ENCODE peak calls at places on chromosomes 4 and X, in eight cellular contexts. N, H, U, W, Z, K, Q and B are unnamed samples.

GRCh38 chr4:171880136-171880535 is 66.9 kb downstream of the GALNTL6 start:
- DNase-seq in N (no peak), H (no peak), U (no peak), W (no peak), Z (peak), K (peak), Q (no peak), B (peak)

GRCh38 chr4:80989921-80990544 is 40.5 kb upstream of the BMP3 start:
- DNase-seq in N (peak), H (peak), U (no peak), W (no peak), Z (peak), K (peak), Q (peak), B (peak)

GRCh38 chrX:48802089-48802812 is 384 bp downstream of the HDAC6 start:
- DNase-seq in N (peak), H (peak), U (peak), W (peak), Z (peak), K (peak), Q (peak), B (peak)

GRCh38 chrX:101682723-101683122 is 23.1 kb upstream of the ARMCX2 start:
- DNase-seq in N (no peak), H (no peak), U (no peak), W (no peak), Z (no peak), K (peak), Q (no peak), B (peak)

GRCh38 chr4:141081921-141082381 is 51.3 kb downstream of the RNF150 start:
- DNase-seq in N (no peak), H (no peak), U (no peak), W (no peak), Z (no peak), K (no peak), Q (no peak), B (no peak)

GRCh38 chrX:40082447-40083119 is 15.2 kb downstream of the BCOR start:
- DNase-seq in N (no peak), H (no peak), U (peak), W (no peak), Z (no peak), K (no peak), Q (no peak), B (no peak)

GRCh38 chrX:71178908-71179307 is 34.3 kb downstream of the NLGN3 start:
- DNase-seq in N (peak), H (peak), U (no peak), W (peak), Z (peak), K (peak), Q (peak), B (peak)

GRCh38 chrX:76109654-76110053 is 63.2 kb upstream of the PBDC1 start:
- DNase-seq in N (no peak), H (no peak), U (no peak), W (no peak), Z (no peak), K (no peak), Q (peak), B (no peak)

GRCh38 chr4:59553739-59554126 is 1646.4 kb upstream of the ADGRL3 start:
- DNase-seq in N (peak), H (no peak), U (no peak), W (no peak), Z (peak), K (peak), Q (no peak), B (peak)

GRCh38 chr4:4995103-4995761 is 24.0 kb downstream of the CYTL1 start:
- DNase-seq in N (peak), H (peak), U (peak), W (peak), Z (peak), K (peak), Q (peak), B (peak)

GRCh38 chr4:183758735-183759447 is 99.8 kb downstream of the TRAPPC11 start:
- DNase-seq in N (no peak), H (no peak), U (no peak), W (no peak), Z (no peak), K (no peak), Q (peak), B (no peak)

GRCh38 chr4:183760326-183760725 is 101.2 kb downstream of the TRAPPC11 start:
- DNase-seq in N (no peak), H (no peak), U (no peak), W (no peak), Z (no peak), K (no peak), Q (no peak), B (no peak)

GRCh38 chr4:183757105-183757504 is 98.0 kb downstream of the TRAPPC11 start:
- DNase-seq in N (no peak), H (no peak), U (no peak), W (no peak), Z (peak), K (no peak), Q (no peak), B (no peak)

DNA sequence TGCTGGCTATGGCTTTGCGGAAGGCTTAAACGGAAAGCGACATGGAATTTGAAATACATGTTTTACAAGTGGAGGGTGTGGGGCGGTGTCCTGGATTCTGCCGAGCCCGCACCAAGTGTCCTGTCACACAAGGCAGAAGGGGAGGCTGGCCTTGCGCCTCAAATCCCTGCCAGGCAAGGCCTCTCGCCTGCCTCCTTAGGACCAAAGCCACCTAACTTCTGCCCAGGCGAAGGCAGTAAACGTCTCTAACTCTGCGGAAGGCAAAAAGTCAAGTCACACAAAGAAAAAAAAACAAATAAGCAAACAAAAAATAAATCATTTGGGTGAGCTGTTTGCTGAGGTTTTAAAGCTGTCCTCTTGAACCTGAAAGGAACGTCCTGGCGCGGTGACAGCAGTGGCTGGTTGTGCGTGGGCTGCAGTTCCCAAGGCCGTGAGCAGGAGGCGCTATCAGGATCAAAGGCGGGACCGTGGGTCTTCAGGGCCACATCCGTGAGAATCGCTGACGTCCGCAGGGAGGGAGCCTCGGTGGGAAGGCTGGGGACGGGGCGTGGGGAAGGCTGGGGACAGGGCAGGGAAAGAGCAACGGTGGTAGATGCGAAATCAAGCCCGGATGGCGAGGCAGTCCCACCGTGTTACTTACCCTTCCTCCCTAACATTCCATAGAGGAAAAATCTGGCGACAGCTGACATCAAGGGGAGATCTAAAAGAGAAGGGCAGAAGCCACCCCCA is 99.1 kb downstream of the TRAPPC11 start:
- DNase-seq in N (no peak), H (peak), U (peak), W (no peak), Z (no peak), K (no peak), Q (peak), B (peak)
- TF ChIP-seq CTCF in N (no peak), H (no peak), U (peak), W (no peak), Z (peak), K (peak), Q (peak), B (peak)

DNA sequence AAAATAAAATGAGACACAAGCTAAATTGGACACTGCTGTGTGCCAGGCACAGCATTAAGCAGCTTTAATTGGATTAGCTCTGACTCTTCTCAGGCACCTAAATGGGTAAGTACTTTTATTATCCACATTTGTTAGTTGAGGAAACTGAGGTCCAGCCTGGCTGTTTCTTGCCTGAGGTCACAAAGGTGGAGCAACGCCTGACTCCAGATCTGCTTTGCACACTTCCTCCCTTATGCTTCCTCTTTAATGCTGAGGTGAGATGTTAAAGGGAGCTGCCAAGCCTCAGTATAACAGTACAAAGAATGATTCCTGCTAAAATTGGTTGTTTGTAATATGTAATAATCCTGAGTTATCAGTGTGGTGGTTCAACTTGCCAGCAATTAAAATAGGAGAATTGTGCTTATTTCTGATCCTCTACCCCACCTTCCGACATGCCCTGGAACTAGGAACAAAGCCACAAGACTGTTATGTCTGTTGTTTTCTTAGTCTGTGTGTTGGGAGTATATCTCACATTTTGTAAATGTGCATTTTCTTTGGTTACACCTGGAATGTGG is 74.4 kb downstream of the AFF1 start:
- DNase-seq in N (peak), H (no peak), U (no peak), W (no peak), Z (peak), K (peak), Q (no peak), B (no peak)
- H3K4me3 ChIP-seq in N (peak), H (peak), U (peak), W (peak), Z (no peak), K (no peak), Q (no peak), B (no peak)

GRCh38 chr4:159175989-159176375 is 73.1 kb downstream of the RAPGEF2 start:
- DNase-seq in N (no peak), H (no peak), U (no peak), W (no peak), Z (no peak), K (no peak), Q (no peak), B (no peak)
- TF ChIP-seq CTCF in N (no peak), H (no peak), U (no peak), W (no peak), Z (no peak), K (no peak), Q (no peak), B (no peak)

DNA sequence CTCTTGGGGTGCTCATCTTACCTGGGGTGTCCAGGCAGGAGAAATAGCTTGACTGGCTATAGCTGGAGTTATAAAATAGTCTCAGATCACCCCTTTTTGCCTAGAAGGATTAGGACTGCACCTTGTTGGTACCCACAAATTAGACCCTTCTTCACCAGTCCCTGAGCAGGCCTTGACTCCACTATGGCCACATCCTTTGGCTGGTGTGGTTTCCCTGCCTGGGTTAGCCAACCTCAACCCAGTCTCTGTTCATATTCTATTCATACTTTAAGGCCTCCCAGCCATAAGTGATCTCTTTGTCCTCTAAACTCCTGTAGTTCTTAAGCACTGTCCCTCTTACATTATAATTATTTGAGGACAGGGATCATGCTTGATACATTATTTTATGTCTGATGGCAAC is 69.4 kb downstream of the ARX start:
- DNase-seq in N (peak), H (no peak), U (no peak), W (no peak), Z (no peak), K (no peak), Q (no peak), B (no peak)
- H3K4me3 ChIP-seq in N (no peak), H (no peak), U (no peak), W (no peak), Z (no peak), K (no peak), Q (no peak), B (no peak)

GRCh38 chr4:1777822-1778641 is 15.1 kb upstream of the FGFR3 start:
- DNase-seq in N (no peak), H (no peak), U (no peak), W (no peak), Z (peak), K (no peak), Q (peak), B (no peak)
- TF ChIP-seq CTCF in N (no peak), H (no peak), U (no peak), W (no peak), Z (peak), K (peak), Q (peak), B (no peak)